ENCODE peak calls at places on chromosome 9, in four cellular contexts. D is H1, X is mesendoderm, L is neuronal stem cell. I is an unnamed sample.

GRCh38 chr9:88477300-88477751 is 57.7 kb upstream of the NXNL2 start:
- DNase-seq in D (no peak), X (no peak), L (no peak), I (peak; percentile 84)

GRCh38 chr9:23551171-23551795 is 274.8 kb downstream of the ELAVL2 start:
- DNase-seq in L (peak; percentile 12), X (no peak), D (no peak), I (no peak)

GRCh38 chr9:109403766-109404320 is 83.0 kb upstream of the EPB41L4B start:
- DNase-seq in L (no peak), X (no peak), D (no peak), I (no peak)

GRCh38 chr9:137748741-137749140 is 128.8 kb upstream of the CACNA1B start:
- DNase-seq in X (no peak), L (no peak), D (no peak), I (no peak)

GRCh38 chr9:92545002-92545510 is 9.3 kb upstream of the ECM2 start:
- DNase-seq in X (no peak), D (no peak), L (no peak), I (no peak)

GRCh38 chr9:134215709-134216448 is 51.5 kb upstream of the RNU6ATAC start:
- DNase-seq in D (no peak), L (no peak), X (no peak), I (no peak)

GRCh38 chr9:116493183-116493582 is 193.9 kb upstream of the TRIM32 start:
- DNase-seq in L (no peak), X (peak; percentile 23), D (no peak), I (no peak)

GRCh38 chr9:87498046-87498815 is 564 bp downstream of the DAPK1 start:
- DNase-seq in D (no peak), L (peak; percentile 66), X (peak; percentile 88), I (peak; percentile 73)

GRCh38 chr9:35783418-35783817 is 8.0 kb upstream of the NPR2 start:
- DNase-seq in L (no peak), D (no peak), X (no peak), I (no peak)

GRCh38 chr9:12065050-12065449 is 628.1 kb upstream of the TYRP1 start:
- DNase-seq in X (no peak), D (no peak), L (no peak), I (no peak)

GRCh38 chr9:77751341-77752091 is 103.4 kb upstream of the GNA14 start:
- DNase-seq in L (peak; percentile 30), D (no peak), X (peak; percentile 81), I (peak; percentile 66)

GRCh38 chr9:114693248-114693895 is 11.4 kb upstream of the TEX48 start:
- DNase-seq in X (no peak), D (no peak), L (no peak), I (no peak)

GRCh38 chr9:28848671-28849070 is 1275.4 kb upstream of the C9orf72 start:
- DNase-seq in L (no peak), X (no peak), D (no peak), I (no peak)

GRCh38 chr9:109652112-109652511 is 127.9 kb upstream of the PALM2AKAP2 start:
- DNase-seq in L (no peak), X (no peak), D (no peak), I (no peak)

GRCh38 chr9:134293576-134294227 is 32.6 kb upstream of the RXRA start:
- DNase-seq in L (peak; percentile 40), X (no peak), D (no peak), I (no peak)

GRCh38 chr9:113808391-113809191 is 67.5 kb upstream of the ZNF618 start:
- DNase-seq in L (no peak), X (peak; percentile 57), D (no peak), I (no peak)

GRCh38 chr9:113933188-113933587 is 57.1 kb downstream of the ZNF618 start:
- DNase-seq in X (no peak), D (no peak), L (no peak), I (no peak)

GRCh38 chr9:108850293-108850897 is 5.4 kb downstream of the ACTL7B start:
- DNase-seq in D (no peak), X (peak; percentile 35), L (no peak), I (no peak)

GRCh38 chr9:127828262-127829031 is 25.8 kb downstream of the FPGS start:
- DNase-seq in X (peak; percentile 98), L (peak; percentile 78), D (peak; percentile 70), I (peak; percentile 27)

GRCh38 chr9:37911271-37911681 is 7.3 kb upstream of the SLC25A51 start:
- DNase-seq in L (no peak), D (no peak), X (no peak), I (no peak)

GRCh38 chr9:135214054-135214640 is 126.7 kb downstream of the OLFM1 start:
- DNase-seq in X (no peak), L (no peak), D (no peak), I (no peak)

GRCh38 chr9:4837768-4838546 is 45.2 kb downstream of the RCL1 start:
- DNase-seq in X (no peak), L (no peak), D (no peak), I (no peak)

GRCh38 chr9:23537192-23538059 is 288.6 kb downstream of the ELAVL2 start:
- DNase-seq in L (peak; percentile 38), D (no peak), X (no peak), I (no peak)

GRCh38 chr9:88937248-88937647 is 54.0 kb upstream of the S1PR3 start:
- DNase-seq in D (no peak), X (no peak), L (no peak), I (no peak)

GRCh38 chr9:73156593-73157187 is 5.0 kb downstream of the ANXA1 start:
- DNase-seq in L (no peak), D (no peak), X (no peak), I (no peak)

GRCh38 chr9:110768887-110769286 is 100.3 kb downstream of the MUSK start:
- DNase-seq in L (no peak), X (no peak), D (no peak), I (no peak)

GRCh38 chr9:22238809-22239684 is 207.6 kb upstream of the DMRTA1 start:
- DNase-seq in D (no peak), L (no peak), X (peak; percentile 84), I (no peak)

GRCh38 chr9:81720450-81721086 is 31.2 kb upstream of the TLE1 start:
- DNase-seq in X (no peak), L (no peak), D (no peak), I (no peak)

GRCh38 chr9:133403766-133404439 is 13.9 kb downstream of the REXO4 start:
- DNase-seq in X (peak; percentile 57), D (peak; percentile 43), L (no peak), I (peak; percentile 51)

GRCh38 chr9:130927995-130928900 is 10.8 kb downstream of the FIBCD1 start:
- DNase-seq in L (no peak), D (no peak), X (no peak), I (no peak)

GRCh38 chr9:131394464-131395026 is 659 bp downstream of the PRRC2B start:
- DNase-seq in D (no peak), L (no peak), X (no peak), I (no peak)

GRCh38 chr9:125544988-125545651 is 161.9 kb downstream of the MAPKAP1 start:
- DNase-seq in L (no peak), X (no peak), D (no peak), I (no peak)

GRCh38 chr9:126111556-126111955 is 215.1 kb upstream of the MVB12B start:
- DNase-seq in X (no peak), L (no peak), D (no peak), I (no peak)

GRCh38 chr9:95516736-95517558 is at the start of gene PTCH1:
- DNase-seq in X (peak; percentile 69), L (no peak), D (no peak), I (peak; percentile 47)
- H3K4ac ChIP-seq in X (peak within 1 kb of the TSS; percentile 61), L (no peak within 1 kb of the TSS), D (no peak within 1 kb of the TSS), I (peak within 1 kb of the TSS; percentile 10)

GRCh38 chr9:76374702-76375543 is 19.3 kb downstream of the RFK start:
- DNase-seq in D (no peak), X (peak; percentile 85), L (no peak), I (peak; percentile 90)
- H3K4ac ChIP-seq in D (no peak overlapping the region), X (no peak overlapping the region), L (no peak overlapping the region), I (no peak overlapping the region)

DNA sequence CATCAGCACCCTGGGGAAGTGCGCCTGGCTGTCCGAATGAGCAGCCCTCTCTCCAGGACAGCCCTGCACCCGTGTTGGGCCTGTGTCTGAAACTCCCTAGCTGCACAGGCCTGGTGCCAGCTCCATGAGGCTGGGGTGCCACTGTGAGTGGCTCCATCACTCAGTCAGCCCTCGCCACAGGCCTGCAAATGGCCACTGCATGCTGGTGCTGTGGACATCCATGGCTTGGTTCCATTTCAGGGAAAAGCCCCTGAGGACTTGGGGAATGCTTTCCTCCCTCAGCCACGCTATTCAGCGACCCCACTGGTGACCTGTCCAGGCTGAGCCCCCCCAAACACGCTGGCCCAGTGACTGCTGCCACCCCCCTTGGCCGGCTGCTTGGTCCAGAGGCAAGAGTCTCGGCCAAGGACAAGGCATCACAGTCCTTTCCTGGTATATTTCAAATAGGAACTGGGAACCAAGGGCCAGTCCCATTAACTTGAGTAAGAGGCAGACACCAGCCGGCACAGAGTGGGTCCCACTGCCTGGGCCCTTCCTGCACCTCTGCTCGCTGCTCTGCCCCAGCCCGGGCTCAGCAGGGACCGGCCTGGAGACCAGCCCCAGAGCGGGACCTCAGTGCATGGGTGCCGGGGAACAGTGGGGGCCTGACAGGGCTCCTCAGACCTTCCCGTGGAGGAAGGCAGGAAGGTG is 181.3 kb downstream of the AUH start:
- DNase-seq in X (no peak), D (no peak), L (no peak), I (no peak)
- H3K4ac ChIP-seq in X (no peak overlapping the region), D (no peak overlapping the region), L (no peak overlapping the region), I (no peak overlapping the region)

DNA sequence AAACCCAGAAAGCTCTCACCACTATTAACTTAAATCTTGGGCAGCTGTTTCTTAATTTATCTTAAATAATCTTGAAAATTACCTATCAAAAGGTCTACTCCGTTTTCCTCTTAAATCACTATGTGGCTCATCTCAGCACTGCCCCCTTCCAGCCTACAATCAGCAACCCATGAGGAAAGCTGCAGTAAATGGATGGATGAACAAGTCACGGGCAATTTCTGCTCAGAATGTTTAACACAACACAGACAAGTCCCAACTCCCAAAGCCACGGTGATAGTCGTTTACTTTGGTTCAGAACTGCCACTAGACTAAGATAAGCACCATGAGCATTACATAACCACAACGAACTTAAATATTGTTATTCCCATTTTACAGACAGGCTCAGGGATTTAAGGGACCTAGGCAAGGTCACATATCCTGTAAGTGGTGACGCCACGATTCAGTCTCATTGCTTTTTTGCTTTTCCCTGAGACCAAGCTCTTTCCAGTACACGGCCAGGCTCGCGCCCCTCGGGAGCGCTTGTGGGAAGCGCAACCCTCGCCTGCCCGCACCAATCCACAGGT is 2.0 kb upstream of the SMIM27 start:
- DNase-seq in D (no peak), L (peak; percentile 12), X (peak; percentile 58), I (no peak)
- H3K4ac ChIP-seq in D (no peak overlapping the region), L (no peak overlapping the region), X (peak overlapping the region; percentile 46), I (peak overlapping the region; percentile 53)

DNA sequence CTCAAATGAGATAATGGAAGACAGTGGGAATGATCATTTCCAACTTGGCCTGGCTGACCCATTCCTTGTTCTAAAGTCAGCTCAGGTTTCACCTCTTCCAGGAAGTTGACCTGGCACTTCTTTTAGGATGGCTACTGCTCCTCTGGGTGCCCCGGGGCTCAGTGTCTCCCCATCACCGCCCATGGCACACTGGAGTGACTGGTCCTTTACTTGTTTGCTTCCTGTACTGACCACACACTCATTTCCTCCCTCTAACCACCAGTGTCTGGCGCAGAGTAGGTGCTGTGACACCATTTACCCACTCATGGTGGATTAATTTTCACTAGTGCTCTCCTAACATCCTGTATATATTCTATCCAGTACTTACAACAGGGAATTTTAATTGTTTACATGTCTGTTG is 183.5 kb downstream of the CDK5RAP2 start:
- DNase-seq in X (no peak), L (no peak), D (no peak), I (no peak)
- H3K4ac ChIP-seq in X (no peak overlapping the region), L (no peak overlapping the region), D (no peak overlapping the region), I (no peak overlapping the region)

GRCh38 chr9:107284636-107285035 is 1.6 kb downstream of the RAD23B start:
- DNase-seq in L (no peak), X (no peak), D (no peak), I (no peak)
- H3K4ac ChIP-seq in L (no peak overlapping the region), X (no peak overlapping the region), D (peak overlapping the region; percentile 13), I (no peak overlapping the region)